ENCODE peak calls at places on chromosomes 16 and 17, in eight cellular contexts. F, M, D, B, N, S, G and E are unnamed samples.

GRCh38 chr17:81514735-81515529 is 2.3 kb upstream of the ACTG1 start:
- DNase-seq in F (peak; percentile 91), M (peak; percentile 61), D (peak; percentile 77), B (peak; percentile 62), N (peak; percentile 33), S (peak; percentile 91), G (peak; percentile 75), E (no peak)

GRCh38 chr17:79272666-79273219 is 198.1 kb downstream of the ENGASE start:
- DNase-seq in F (no peak), M (no peak), D (no peak), B (no peak), N (no peak), S (peak; percentile 29), G (no peak), E (no peak)

GRCh38 chr17:43719578-43719977 is 39.0 kb downstream of the SOST start:
- DNase-seq in F (peak; percentile 20), M (no peak), D (no peak), B (no peak), N (peak; percentile 29), S (no peak), G (no peak), E (no peak)

GRCh38 chr17:71402661-71403141 is 718.1 kb upstream of the SOX9 start:
- DNase-seq in F (no peak), M (no peak), D (no peak), B (no peak), N (no peak), S (peak; percentile 51), G (no peak), E (no peak)

GRCh38 chr17:1783834-1784611 is 22.2 kb downstream of the SERPINF1 start:
- DNase-seq in F (peak; percentile 34), M (no peak), D (peak; percentile 68), B (no peak), N (peak; percentile 47), S (no peak), G (no peak), E (no peak)

GRCh38 chr17:61803796-61804195 is 59.5 kb downstream of the BRIP1 start:
- DNase-seq in F (no peak), M (no peak), D (no peak), B (no peak), N (no peak), S (no peak), G (no peak), E (no peak)

GRCh38 chr17:64972611-64973010 is 53.3 kb upstream of the LRRC37A3 start:
- DNase-seq in F (no peak), M (no peak), D (no peak), B (no peak), N (no peak), S (no peak), G (no peak), E (no peak)

GRCh38 chr16:11370084-11370931 is 25.0 kb downstream of the RMI2 start:
- DNase-seq in F (peak; percentile 71), M (no peak), D (no peak), B (no peak), N (no peak), S (no peak), G (no peak), E (no peak)

GRCh38 chr17:75238684-75239191 is 22.7 kb downstream of the GGA3 start:
- DNase-seq in F (peak; percentile 86), M (peak; percentile 32), D (peak; percentile 44), B (peak; percentile 55), N (peak; percentile 38), S (peak; percentile 54), G (peak; percentile 64), E (no peak)

GRCh38 chr16:66248096-66248495 is 118.4 kb upstream of the CDH5 start:
- DNase-seq in F (no peak), M (no peak), D (no peak), B (no peak), N (no peak), S (no peak), G (no peak), E (no peak)

GRCh38 chr17:40607641-40608040 is 40.0 kb downstream of the SMARCE1 start:
- DNase-seq in F (no peak), M (no peak), D (no peak), B (peak; percentile 32), N (no peak), S (no peak), G (peak; percentile 60), E (no peak)

GRCh38 chr17:59838196-59838911 is 54.4 kb downstream of the TUBD1 start:
- DNase-seq in F (peak; percentile 81), M (no peak), D (no peak), B (no peak), N (no peak), S (no peak), G (no peak), E (no peak)

GRCh38 chr16:58020628-58021521 is 4.7 kb upstream of the MMP15 start:
- DNase-seq in F (peak; percentile 46), M (no peak), D (peak; percentile 62), B (peak; percentile 42), N (peak; percentile 58), S (peak; percentile 15), G (peak; percentile 69), E (no peak)

GRCh38 chr17:12040478-12040877 is 19.8 kb downstream of the MAP2K4 start:
- DNase-seq in F (no peak), M (no peak), D (no peak), B (no peak), N (no peak), S (no peak), G (no peak), E (no peak)

GRCh38 chr17:179721-180379 is 1.6 kb downstream of the DOC2B start:
- DNase-seq in F (no peak), M (no peak), D (no peak), B (no peak), N (no peak), S (no peak), G (no peak), E (no peak)

GRCh38 chr17:82843904-82844640 is 4.2 kb upstream of the ZNF750 start:
- DNase-seq in F (peak; percentile 46), M (no peak), D (no peak), B (no peak), N (no peak), S (no peak), G (no peak), E (no peak)

GRCh38 chr17:80779961-80780380 is 211.7 kb upstream of the CHMP6 start:
- DNase-seq in F (no peak), M (no peak), D (no peak), B (no peak), N (no peak), S (no peak), G (no peak), E (no peak)

GRCh38 chr16:84950906-84951305 is 60.4 kb downstream of the ZDHHC7 start:
- DNase-seq in F (peak; percentile 55), M (no peak), D (no peak), B (no peak), N (no peak), S (no peak), G (peak; percentile 28), E (no peak)

GRCh38 chr16:10280262-10281170 is 98.3 kb upstream of the GRIN2A start:
- DNase-seq in F (peak; percentile 44), M (no peak), D (no peak), B (no peak), N (no peak), S (no peak), G (no peak), E (no peak)

GRCh38 chr17:7824021-7824924 is 9.7 kb upstream of the KDM6B start:
- DNase-seq in F (no peak), M (no peak), D (no peak), B (no peak), N (no peak), S (no peak), G (no peak), E (no peak)

GRCh38 chr17:39461911-39462641 is 790 bp downstream of the CDK12 start:
- DNase-seq in F (no peak), M (peak; percentile 50), D (peak; percentile 22), B (no peak), N (peak; percentile 41), S (peak; percentile 21), G (no peak), E (no peak)

GRCh38 chr17:38904892-38905291 is 20.5 kb upstream of the LASP1NB start:
- DNase-seq in F (no peak), M (no peak), D (no peak), B (no peak), N (no peak), S (no peak), G (no peak), E (no peak)

GRCh38 chr17:46143827-46144236 is 49.4 kb downstream of the KANSL1 start:
- DNase-seq in F (no peak), M (no peak), D (no peak), B (no peak), N (peak; percentile 52), S (no peak), G (no peak), E (no peak)

GRCh38 chr17:64341181-64341580 is 49.5 kb downstream of the PECAM1 start:
- DNase-seq in F (no peak), M (no peak), D (no peak), B (no peak), N (no peak), S (no peak), G (no peak), E (no peak)

GRCh38 chr17:56658648-56659047 is 65.1 kb downstream of the NOG start:
- DNase-seq in F (no peak), M (no peak), D (no peak), B (no peak), N (no peak), S (no peak), G (no peak), E (no peak)

GRCh38 chr16:27759301-27759871 is 209.4 kb downstream of the KATNIP start:
- DNase-seq in F (no peak), M (no peak), D (no peak), B (no peak), N (no peak), S (no peak), G (no peak), E (no peak)

GRCh38 chr16:21943571-21943970 is 9.6 kb upstream of the UQCRC2 start:
- DNase-seq in F (no peak), M (no peak), D (no peak), B (no peak), N (no peak), S (no peak), G (no peak), E (no peak)

GRCh38 chr17:34125010-34125409 is 130.1 kb upstream of the CCL2 start:
- DNase-seq in F (no peak), M (no peak), D (no peak), B (no peak), N (no peak), S (no peak), G (no peak), E (no peak)

GRCh38 chr17:77959216-77959925 is 868 bp downstream of the TNRC6C start:
- DNase-seq in F (no peak), M (no peak), D (peak; percentile 11), B (peak; percentile 8), N (no peak), S (peak; percentile 44), G (peak; percentile 45), E (no peak)

GRCh38 chr17:40020146-40020545 is 4.9 kb downstream of the CSF3 start:
- DNase-seq in F (no peak), M (no peak), D (no peak), B (no peak), N (no peak), S (no peak), G (no peak), E (no peak)

GRCh38 chr17:1294157-1294717 is 14.8 kb downstream of the TRARG1 start:
- DNase-seq in F (peak; percentile 37), M (peak; percentile 74), D (no peak), B (peak; percentile 74), N (no peak), S (no peak), G (peak; percentile 53), E (no peak)

GRCh38 chr16:2830355-2830695 is 222 bp downstream of the ZG16B start:
- DNase-seq in F (no peak), M (no peak), D (no peak), B (no peak), N (no peak), S (no peak), G (no peak), E (no peak)

GRCh38 chr16:4328580-4329353 is 12.9 kb downstream of the GLIS2 start:
- DNase-seq in F (no peak), M (no peak), D (no peak), B (no peak), N (no peak), S (no peak), G (no peak), E (no peak)

GRCh38 chr17:3647769-3648540 is 11.4 kb downstream of the CTNS start:
- DNase-seq in F (peak; percentile 67), M (no peak), D (peak; percentile 32), B (no peak), N (peak; percentile 74), S (no peak), G (peak; percentile 54), E (peak; percentile 20)